ENCODE peak calls at places on chromosomes 1 and 21, in six cellular contexts. U, K, H, C, V and P are unnamed samples.

GRCh38 chr1:86155061-86155806 is 1.3 kb downstream of the COL24A1 start:
- DNase-seq in K (no peak), C (peak), H (no peak), V (no peak), U (no peak), P (no peak)

GRCh38 chr1:188117436-188117835 is 1288.7 kb downstream of the PLA2G4A start:
- DNase-seq in H (no peak), V (no peak), K (no peak), C (no peak), U (no peak), P (no peak)

GRCh38 chr1:222815367-222815765 is 527 bp downstream of the DISP1 start:
- DNase-seq in C (no peak), H (no peak), U (peak), K (no peak), V (no peak), P (no peak)

GRCh38 chr1:74952786-74953185 is 181.4 kb upstream of the LHX8 start:
- DNase-seq in H (no peak), C (no peak), U (no peak), K (no peak), V (no peak), P (no peak)

GRCh38 chr21:35720065-35720810 is 340.1 kb downstream of the SETD4 start:
- DNase-seq in K (no peak), C (no peak), U (no peak), H (no peak), V (no peak), P (no peak)

GRCh38 chr21:28699591-28700259 is 293.0 kb downstream of the LTN1 start:
- DNase-seq in U (no peak), K (no peak), V (no peak), C (no peak), H (no peak), P (no peak)

GRCh38 chr21:35540950-35541632 is 492.0 kb upstream of the RUNX1 start:
- DNase-seq in U (no peak), K (no peak), V (no peak), C (no peak), H (no peak), P (no peak)

GRCh38 chr1:156379420-156380165 is 10.6 kb downstream of the RHBG start:
- DNase-seq in U (no peak), C (no peak), V (no peak), K (no peak), H (no peak), P (peak)

GRCh38 chr21:25054689-25055088 is 552.6 kb downstream of the MRPL39 start:
- DNase-seq in U (no peak), K (no peak), C (no peak), H (no peak), V (no peak), P (no peak)

GRCh38 chr1:207752456-207753132 is 740 bp downstream of the CD46 start:
- DNase-seq in V (no peak), K (no peak), C (peak), U (peak), H (peak), P (no peak)

GRCh38 chr21:42461881-42462877 is 33.8 kb downstream of the RSPH1 start:
- DNase-seq in H (no peak), K (no peak), U (no peak), V (no peak), C (no peak), P (no peak)

GRCh38 chr1:239363920-239364319 is 22.4 kb upstream of the CHRM3 start:
- DNase-seq in V (no peak), K (no peak), H (no peak), C (no peak), U (no peak), P (no peak)

GRCh38 chr1:21607549-21608529 is 61.3 kb downstream of the RAP1GAP start:
- DNase-seq in U (peak), K (peak), H (peak), C (peak), V (peak), P (peak)

GRCh38 chr1:81703352-81703735 is 97.4 kb upstream of the ADGRL2 start:
- DNase-seq in K (no peak), H (no peak), U (no peak), V (no peak), C (no peak), P (no peak)

GRCh38 chr1:212540031-212540430 is 68.5 kb upstream of the ATF3 start:
- DNase-seq in C (no peak), V (no peak), H (no peak), U (no peak), K (no peak), P (no peak)

GRCh38 chr1:921011-921837 is 2.5 kb upstream of the SAMD11 start:
- DNase-seq in V (no peak), K (peak), U (peak), H (peak), C (no peak), P (peak)

GRCh38 chr1:58964880-58965279 is 181.0 kb upstream of the JUN start:
- DNase-seq in C (no peak), H (peak), V (no peak), K (no peak), U (no peak), P (no peak)

GRCh38 chr1:227919916-227920315 is 27.8 kb downstream of the WNT9A start:
- DNase-seq in C (no peak), K (no peak), V (no peak), H (no peak), U (peak), P (no peak)

GRCh38 chr1:239361403-239361802 is 25.0 kb upstream of the CHRM3 start:
- DNase-seq in K (no peak), C (no peak), U (no peak), H (no peak), V (no peak), P (no peak)

GRCh38 chr1:22143065-22143514 is at the start of gene WNT4:
- DNase-seq in C (peak), K (no peak), H (no peak), V (no peak), U (peak), P (no peak)

GRCh38 chr1:44924835-44925464 is 61.4 kb downstream of the EIF2B3 start:
- DNase-seq in V (no peak), K (peak), H (peak), C (no peak), U (no peak), P (peak)

GRCh38 chr1:64965239-64966157 is 851 bp downstream of the JAK1 start:
- DNase-seq in C (peak), H (no peak), K (no peak), V (no peak), U (peak), P (peak)

GRCh38 chr1:46037597-46037936 is 94.9 kb downstream of the PIK3R3 start:
- DNase-seq in V (no peak), U (no peak), C (no peak), K (peak), H (no peak), P (no peak)

GRCh38 chr1:21647431-21648373 is 21.5 kb downstream of the RAP1GAP start:
- DNase-seq in K (peak), C (peak), H (no peak), V (no peak), U (peak), P (peak)

GRCh38 chr1:156497743-156498446 is 2.7 kb downstream of the MEF2D start:
- DNase-seq in V (no peak), H (no peak), U (peak), K (no peak), C (no peak), P (no peak)

GRCh38 chr21:43585924-43586411 is 73.3 kb downstream of the HSF2BP start:
- DNase-seq in U (no peak), K (peak), H (peak), C (no peak), V (no peak), P (peak)

GRCh38 chr1:40421348-40421693 is 29.0 kb upstream of the ZFP69B start:
- DNase-seq in H (no peak), C (no peak), U (no peak), V (no peak), K (no peak), P (no peak)

GRCh38 chr1:58882322-58882951 is 98.6 kb upstream of the JUN start:
- DNase-seq in C (no peak), H (no peak), V (no peak), K (no peak), U (no peak), P (no peak)

GRCh38 chr1:46341222-46342083 is 846 bp downstream of the NSUN4 start:
- DNase-seq in K (no peak), V (no peak), H (no peak), C (no peak), U (peak), P (no peak)

GRCh38 chr1:75672528-75673393 is 51.7 kb upstream of the ACADM start:
- DNase-seq in V (no peak), U (peak), H (peak), C (peak), K (peak), P (peak)

GRCh38 chr1:219582865-219583264 is 30.0 kb downstream of the ZC3H11B start:
- DNase-seq in V (no peak), H (no peak), U (no peak), C (no peak), K (no peak), P (no peak)

GRCh38 chr1:219582310-219582709 is 30.6 kb downstream of the ZC3H11B start:
- DNase-seq in H (no peak), U (no peak), V (no peak), C (no peak), K (no peak), P (no peak)

GRCh38 chr1:219581344-219581743 is 31.6 kb downstream of the ZC3H11B start:
- DNase-seq in H (no peak), U (no peak), C (no peak), V (no peak), K (no peak), P (no peak)

GRCh38 chr1:219577331-219577730 is 35.6 kb downstream of the ZC3H11B start:
- DNase-seq in K (no peak), C (no peak), U (no peak), V (no peak), H (no peak), P (no peak)

DNA sequence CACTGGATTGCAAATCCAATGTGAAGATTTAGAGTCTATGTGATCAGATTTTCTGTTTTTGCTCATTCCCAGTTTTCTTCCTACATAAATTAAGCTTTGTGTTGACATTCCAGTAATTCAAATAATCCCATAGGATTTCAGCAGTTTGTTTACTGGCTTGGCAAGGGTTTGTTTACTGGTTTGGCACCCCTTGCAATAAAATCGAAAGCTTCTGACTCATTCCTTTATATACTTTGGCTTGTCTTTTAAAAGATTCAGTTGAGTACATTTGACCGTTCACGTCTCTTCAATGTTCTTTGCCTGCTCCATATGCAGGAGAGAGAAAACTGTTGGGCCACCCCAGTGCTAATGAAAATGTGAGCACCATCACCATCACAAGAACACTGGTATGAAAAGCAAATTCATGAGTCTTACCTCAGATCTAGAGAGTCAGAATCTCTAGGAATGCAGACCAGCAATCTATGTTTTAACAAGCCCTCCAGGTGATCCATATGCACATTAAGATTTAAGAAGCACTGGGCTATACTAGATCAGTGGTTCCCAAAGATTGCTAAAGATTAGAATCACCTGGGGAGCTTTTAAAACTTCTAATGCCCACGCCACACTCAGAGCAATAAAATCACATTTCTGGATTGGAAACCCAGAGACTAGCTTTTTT is 32.8 kb downstream of the ZC3H11B start:
- DNase-seq in H (no peak), C (no peak), K (no peak), V (no peak), U (no peak), P (no peak)
- TF ChIP-seq ZNF274 in H (no peak), C (no peak), K (no peak), V (no peak), U (no peak), P (no peak)

DNA sequence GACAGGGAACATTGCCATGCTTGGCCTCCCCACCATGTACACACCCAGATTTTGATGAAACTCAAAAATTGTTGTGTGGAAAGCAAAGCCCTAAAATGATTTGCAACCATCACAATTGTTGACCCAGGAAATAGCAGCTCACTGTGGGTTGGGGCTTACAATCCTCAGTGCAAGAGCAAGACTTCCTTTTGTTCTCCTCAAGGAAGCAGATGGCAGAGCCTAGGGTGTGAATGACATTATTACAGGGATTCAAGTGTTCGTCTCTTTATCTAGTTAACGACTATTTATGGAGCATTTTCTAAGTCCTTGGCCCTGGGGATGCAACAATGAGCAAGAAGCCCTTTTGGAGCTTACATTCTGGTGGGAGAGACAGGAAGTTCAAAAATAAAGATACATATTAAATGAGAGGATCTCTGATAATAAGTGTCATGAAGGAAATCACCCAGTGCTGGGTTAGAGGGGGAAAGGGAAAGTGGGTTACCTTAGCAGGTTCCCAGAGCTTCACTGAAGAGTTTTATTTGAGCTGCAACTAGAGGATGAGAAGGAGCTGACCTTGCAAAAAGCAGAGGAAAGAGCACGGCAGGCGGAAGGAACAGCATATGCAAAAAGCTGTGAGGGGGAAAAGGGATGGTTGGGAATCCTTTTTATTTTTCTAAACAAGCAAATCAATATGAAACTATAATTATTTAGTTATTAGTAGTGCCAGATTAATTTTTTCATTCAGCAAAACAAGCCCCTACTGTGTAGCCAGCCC is 38.5 kb upstream of the ID3 start:
- DNase-seq in K (no peak), C (no peak), V (no peak), U (no peak), H (no peak), P (peak)
- H3K4me3 ChIP-seq in K (no peak), C (no peak), V (no peak), U (no peak), H (no peak), P (no peak)

GRCh38 chr1:213987422-213987875 is 324 bp upstream of the PROX1 start:
- DNase-seq in C (no peak), K (no peak), V (no peak), H (no peak), U (no peak), P (no peak)

GRCh38 chr1:213988639-213989070 is 882 bp downstream of the PROX1 start:
- DNase-seq in V (no peak), C (no peak), K (no peak), H (no peak), U (no peak), P (no peak)

GRCh38 chr1:213986925-213987250 is 885 bp upstream of the PROX1 start:
- DNase-seq in U (no peak), H (no peak), K (no peak), C (no peak), V (no peak), P (no peak)

GRCh38 chr1:213989071-213989739 is 1.4 kb downstream of the PROX1 start:
- DNase-seq in U (no peak), V (no peak), K (no peak), C (peak), H (peak), P (no peak)

DNA sequence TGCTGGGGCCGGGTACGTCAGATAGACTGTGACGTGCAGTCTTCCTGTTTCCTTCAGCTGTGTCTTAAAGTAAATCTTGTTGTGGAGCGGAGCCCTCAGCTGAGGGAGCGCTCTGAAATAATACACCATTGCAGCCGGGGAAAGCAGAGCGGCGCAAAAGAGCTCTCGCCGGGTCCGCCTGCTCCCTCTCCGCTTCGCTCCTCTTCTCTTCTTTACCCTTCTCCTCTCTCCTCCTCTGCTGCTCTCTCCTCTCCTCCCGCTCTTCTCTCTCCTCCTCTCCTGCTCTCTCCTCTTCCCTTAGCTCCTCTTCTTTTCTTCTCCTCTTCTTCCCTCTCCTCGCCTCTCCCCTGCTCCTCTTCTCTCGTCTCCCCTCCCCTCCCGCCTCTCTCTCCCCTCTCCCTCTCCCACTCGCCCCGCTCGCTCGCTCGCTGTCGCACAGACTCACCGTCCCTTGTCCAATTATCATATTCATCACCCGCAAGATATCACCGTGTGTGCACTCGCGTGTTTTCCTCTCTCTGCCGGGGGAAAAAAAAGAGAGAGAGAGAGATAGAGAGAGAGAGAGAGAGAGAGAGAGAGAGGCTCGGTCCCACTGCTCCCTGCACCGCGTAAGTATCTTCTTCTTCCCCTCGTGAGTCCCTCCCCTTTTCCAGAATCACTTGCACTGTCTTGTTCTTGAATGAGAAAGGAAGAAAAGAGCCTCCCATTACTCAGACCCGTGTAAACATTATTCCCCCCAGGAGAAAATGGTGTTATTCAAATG is at the start of gene PROX1:
- DNase-seq in V (no peak), K (no peak), C (peak), U (peak), H (peak), P (peak)
- TF ChIP-seq ZNF274 in V (no peak), K (no peak), C (no peak), U (no peak), H (no peak), P (no peak)

GRCh38 chr1:31802190-31803150 is 13.4 kb downstream of the SPOCD1 start:
- DNase-seq in K (no peak), U (no peak), C (peak), H (no peak), V (no peak), P (no peak)
- H3K4me3 ChIP-seq in K (no peak), U (no peak), C (no peak), H (no peak), V (no peak), P (no peak)